ENCODE peak calls at places on chromosomes 12 and 14, in four cellular contexts. U is endodermal cell, O is HuH-7, A is aorta. S is an unnamed sample.
A peak's percentile ranks its signal among the peaks of the same experiment; 100 is the strongest.

GRCh38 chr14:37168721-37169120 is 3.7 kb downstream of the SLC25A21 start:
- DNase-seq in U (no peak), O (no peak), A (no peak), S (no peak)

GRCh38 chr12:104496336-104496735 is 39.6 kb downstream of the CHST11 start:
- DNase-seq in O (no peak), U (no peak), A (no peak), S (no peak)

GRCh38 chr12:30794591-30795409 is 40.0 kb upstream of the CAPRIN2 start:
- DNase-seq in O (no peak), A (no peak), U (no peak), S (no peak)

GRCh38 chr12:6752181-6752930 is 585 bp downstream of the MLF2 start:
- DNase-seq in A (peak; percentile 73), U (peak; percentile 69), O (peak; percentile 67), S (no peak)

GRCh38 chr12:95417372-95417771 is 56.6 kb upstream of the METAP2 start:
- DNase-seq in U (no peak), O (no peak), A (no peak), S (no peak)

GRCh38 chr12:52214421-52214802 is 18.6 kb upstream of the KRT7 start:
- DNase-seq in U (peak; percentile 76), O (no peak), A (no peak), S (no peak)

GRCh38 chr14:106657460-106657859 is 1131.1 kb downstream of the TMEM121 start:
- DNase-seq in A (no peak), U (no peak), O (no peak), S (no peak)

GRCh38 chr12:84619053-84619452 is 293.5 kb downstream of the SLC6A15 start:
- DNase-seq in O (no peak), A (no peak), U (no peak), S (no peak)

GRCh38 chr14:69247691-69248440 is 12.1 kb upstream of the GALNT16 start:
- DNase-seq in O (no peak), U (no peak), A (no peak), S (no peak)

GRCh38 chr14:86787782-86788181 is 1205.2 kb downstream of the GALC start:
- DNase-seq in U (no peak), A (no peak), O (no peak), S (no peak)

GRCh38 chr12:69240625-69240984 is 1.2 kb downstream of the CPSF6 start:
- DNase-seq in O (peak; percentile 23), A (no peak), U (peak; percentile 62), S (no peak)

GRCh38 chr14:21087294-21088091 is 11.0 kb downstream of the ZNF219 start:
- DNase-seq in U (peak; percentile 84), A (peak; percentile 66), O (no peak), S (peak; percentile 61)

GRCh38 chr12:59736786-59737185 is 141.0 kb downstream of the SLC16A7 start:
- DNase-seq in O (peak; percentile 63), A (no peak), U (peak; percentile 61), S (peak; percentile 47)

GRCh38 chr14:99516156-99517045 is 35.2 kb downstream of the CCNK start:
- DNase-seq in U (peak; percentile 39), A (peak; percentile 48), O (no peak), S (no peak)

GRCh38 chr12:131919366-131920156 is 9.5 kb upstream of the PUS1 start:
- DNase-seq in O (no peak), A (no peak), U (no peak), S (no peak)

S was measured in ELF-1.